ENCODE peak calls at places on chromosomes 12 and 14, in five cellular contexts. One of them, this sample, is unnamed.

GRCh38 chr12:105214141-105214540 is 21.8 kb downstream of the APPL2 start:
- DNase-seq in cardiac muscle cell: no peak
- DNase-seq in Caco-2: peak
- DNase-seq in anterior cingulate cortex: no peak
- DNase-seq in CD8-positive, alpha-beta T cell: no peak
- DNase-seq in this sample: no peak

GRCh38 chr12:118840399-118840798 is 140.9 kb upstream of the SRRM4 start:
- DNase-seq in cardiac muscle cell: no peak
- DNase-seq in Caco-2: peak
- DNase-seq in anterior cingulate cortex: no peak
- DNase-seq in CD8-positive, alpha-beta T cell: no peak
- DNase-seq in this sample: no peak

GRCh38 chr12:108342985-108343384 is 3.9 kb upstream of the CMKLR1 start:
- DNase-seq in cardiac muscle cell: no peak
- DNase-seq in Caco-2: no peak
- DNase-seq in anterior cingulate cortex: no peak
- DNase-seq in CD8-positive, alpha-beta T cell: no peak
- DNase-seq in this sample: no peak

GRCh38 chr12:87660987-87661769 is 368.0 kb downstream of the C12orf50 start:
- DNase-seq in cardiac muscle cell: no peak
- DNase-seq in Caco-2: no peak
- DNase-seq in anterior cingulate cortex: no peak
- DNase-seq in CD8-positive, alpha-beta T cell: no peak
- DNase-seq in this sample: no peak

GRCh38 chr12:85004199-85004598 is 31.9 kb downstream of the TSPAN19 start:
- DNase-seq in cardiac muscle cell: no peak
- DNase-seq in Caco-2: no peak
- DNase-seq in anterior cingulate cortex: no peak
- DNase-seq in CD8-positive, alpha-beta T cell: no peak
- DNase-seq in this sample: no peak

GRCh38 chr12:388547-389137 is 478 bp downstream of the KDM5A start:
- DNase-seq in cardiac muscle cell: peak
- DNase-seq in Caco-2: no peak
- DNase-seq in anterior cingulate cortex: no peak
- DNase-seq in CD8-positive, alpha-beta T cell: peak
- DNase-seq in this sample: no peak

GRCh38 chr14:100644383-100644782 is 57.2 kb upstream of the BEGAIN start:
- DNase-seq in cardiac muscle cell: no peak
- DNase-seq in Caco-2: no peak
- DNase-seq in anterior cingulate cortex: no peak
- DNase-seq in CD8-positive, alpha-beta T cell: no peak
- DNase-seq in this sample: no peak

GRCh38 chr12:27685274-27685673 is 11.0 kb upstream of the REP15 start:
- DNase-seq in cardiac muscle cell: no peak
- DNase-seq in Caco-2: no peak
- DNase-seq in anterior cingulate cortex: no peak
- DNase-seq in CD8-positive, alpha-beta T cell: no peak
- DNase-seq in this sample: no peak

GRCh38 chr12:67618303-67618702 is 30.2 kb upstream of the DYRK2 start:
- DNase-seq in cardiac muscle cell: no peak
- DNase-seq in Caco-2: no peak
- DNase-seq in anterior cingulate cortex: no peak
- DNase-seq in CD8-positive, alpha-beta T cell: no peak
- DNase-seq in this sample: no peak

GRCh38 chr14:76870146-76870545 is 43.9 kb downstream of the LRRC74A start:
- DNase-seq in cardiac muscle cell: peak
- DNase-seq in Caco-2: peak
- DNase-seq in anterior cingulate cortex: no peak
- DNase-seq in CD8-positive, alpha-beta T cell: no peak
- DNase-seq in this sample: peak

GRCh38 chr14:69316449-69317391 is 56.8 kb downstream of the GALNT16 start:
- DNase-seq in cardiac muscle cell: no peak
- DNase-seq in Caco-2: no peak
- DNase-seq in anterior cingulate cortex: no peak
- DNase-seq in CD8-positive, alpha-beta T cell: peak
- DNase-seq in this sample: no peak

GRCh38 chr12:16950041-16950677 is 344.2 kb upstream of the LMO3 start:
- DNase-seq in cardiac muscle cell: no peak
- DNase-seq in Caco-2: peak
- DNase-seq in anterior cingulate cortex: no peak
- DNase-seq in CD8-positive, alpha-beta T cell: no peak
- DNase-seq in this sample: peak

GRCh38 chr14:68814376-68815287 is 21.8 kb upstream of the ZFP36L1 start:
- DNase-seq in cardiac muscle cell: peak
- DNase-seq in Caco-2: peak
- DNase-seq in anterior cingulate cortex: peak
- DNase-seq in CD8-positive, alpha-beta T cell: peak
- DNase-seq in this sample: peak

This sample was measured in retina.